ENCODE peak calls at places on chromosome 17, in seven cellular contexts. O is IMR-90; A is GM06990; W is Peyer's patch; Z is astrocyte of the cerebellum; G is CD8-positive, alpha-beta T cell; E is lower leg skin. U is an unnamed sample.

GRCh38 chr17:79812969-79813825 is 16.3 kb upstream of the CBX8 start:
- DNase-seq in O (no peak), A (no peak), W (no peak), Z (no peak), G (no peak), E (no peak), U (peak)

GRCh38 chr17:58370716-58371115 is 18.7 kb upstream of the SUPT4H1 start:
- DNase-seq in O (no peak), A (no peak), W (no peak), Z (no peak), G (no peak), E (no peak), U (no peak)

GRCh38 chr17:77958716-77959215 is 263 bp downstream of the TNRC6C start:
- DNase-seq in O (no peak), A (no peak), W (no peak), Z (no peak), G (no peak), E (no peak), U (no peak)

GRCh38 chr17:51580869-51581268 is 320.5 kb downstream of the UTP18 start:
- DNase-seq in O (no peak), A (no peak), W (no peak), Z (no peak), G (no peak), E (no peak), U (no peak)

GRCh38 chr17:77280304-77280910 is 139.6 kb downstream of the SEC14L1 start:
- DNase-seq in O (peak), A (no peak), W (peak), Z (no peak), G (no peak), E (peak), U (no peak)

GRCh38 chr17:37698132-37698615 is 46.7 kb downstream of the HNF1B start:
- DNase-seq in O (peak), A (no peak), W (no peak), Z (no peak), G (no peak), E (no peak), U (no peak)

GRCh38 chr17:49443862-49444261 is 29.2 kb upstream of the PHB1 start:
- DNase-seq in O (peak), A (no peak), W (no peak), Z (peak), G (no peak), E (no peak), U (no peak)

GRCh38 chr17:82060614-82061013 is 5.0 kb downstream of the DUS1L start:
- DNase-seq in O (no peak), A (peak), W (no peak), Z (no peak), G (no peak), E (no peak), U (no peak)

GRCh38 chr17:8939496-8940334 is 25.8 kb downstream of the PIK3R5 start:
- DNase-seq in O (no peak), A (peak), W (no peak), Z (no peak), G (no peak), E (no peak), U (no peak)

GRCh38 chr17:35373984-35374765 is 754 bp upstream of the SLFN11 start:
- DNase-seq in O (peak), A (peak), W (peak), Z (no peak), G (peak), E (peak), U (no peak)

GRCh38 chr17:65987988-65988387 is 203.9 kb downstream of the CEP112 start:
- DNase-seq in O (peak), A (no peak), W (no peak), Z (peak), G (no peak), E (no peak), U (no peak)

GRCh38 chr17:10875411-10875810 is 37.5 kb upstream of the PIRT start:
- DNase-seq in O (no peak), A (no peak), W (no peak), Z (no peak), G (no peak), E (no peak), U (peak)

GRCh38 chr17:78862073-78863023 is 21.7 kb upstream of the USP36 start:
- DNase-seq in O (peak), A (no peak), W (peak), Z (peak), G (no peak), E (peak), U (no peak)

GRCh38 chr17:81927653-81928496 is at the start of gene MAFG:
- DNase-seq in O (peak), A (peak), W (peak), Z (peak), G (peak), E (peak), U (peak)

GRCh38 chr17:65902831-65903549 is 288.9 kb downstream of the CEP112 start:
- DNase-seq in O (no peak), A (no peak), W (no peak), Z (peak), G (no peak), E (no peak), U (no peak)

GRCh38 chr17:50848691-50849090 is 13.3 kb downstream of the WFIKKN2 start:
- DNase-seq in O (no peak), A (no peak), W (no peak), Z (no peak), G (no peak), E (no peak), U (no peak)

GRCh38 chr17:68840073-68840472 is 115.1 kb downstream of the ABCA8 start:
- DNase-seq in O (no peak), A (no peak), W (no peak), Z (no peak), G (no peak), E (no peak), U (no peak)

GRCh38 chr17:74730491-74731346 is 6.3 kb upstream of the RAB37 start:
- DNase-seq in O (no peak), A (no peak), W (peak), Z (no peak), G (peak), E (no peak), U (no peak)

GRCh38 chr17:66304304-66305174 is 2.1 kb downstream of the PRKCA start:
- DNase-seq in O (no peak), A (no peak), W (peak), Z (no peak), G (no peak), E (no peak), U (no peak)

GRCh38 chr17:77409282-77410161 is 268.8 kb downstream of the SEC14L1 start:
- DNase-seq in O (peak), A (no peak), W (no peak), Z (no peak), G (no peak), E (no peak), U (no peak)

GRCh38 chr17:64385187-64386083 is 5.2 kb downstream of the PECAM1 start:
- DNase-seq in O (peak), A (no peak), W (peak), Z (peak), G (peak), E (no peak), U (no peak)

GRCh38 chr17:58277107-58277506 is 3.6 kb downstream of the MPO start:
- DNase-seq in O (peak), A (no peak), W (no peak), Z (no peak), G (no peak), E (no peak), U (no peak)

GRCh38 chr17:77842148-77842905 is 116.2 kb upstream of the TNRC6C start:
- DNase-seq in O (peak), A (no peak), W (no peak), Z (no peak), G (no peak), E (no peak), U (no peak)

GRCh38 chr17:19757536-19758180 is 9.6 kb upstream of the ALDH3A1 start:
- DNase-seq in O (no peak), A (no peak), W (peak), Z (no peak), G (no peak), E (no peak), U (no peak)

GRCh38 chr17:70624208-70624607 is 454.9 kb downstream of the KCNJ2 start:
- DNase-seq in O (no peak), A (no peak), W (no peak), Z (no peak), G (no peak), E (no peak), U (no peak)

GRCh38 chr17:32609085-32609484 is 122.3 kb downstream of the CDK5R1 start:
- DNase-seq in O (no peak), A (peak), W (peak), Z (no peak), G (peak), E (no peak), U (no peak)

GRCh38 chr17:17008998-17009397 is 33.3 kb upstream of the MPRIP start:
- DNase-seq in O (no peak), A (no peak), W (no peak), Z (no peak), G (no peak), E (no peak), U (no peak)

GRCh38 chr17:8408371-8408770 is 10.7 kb upstream of the RNF222 start:
- DNase-seq in O (no peak), A (no peak), W (peak), Z (no peak), G (no peak), E (no peak), U (no peak)

GRCh38 chr17:48546924-48547838 is 2.3 kb upstream of the HOXB2 start:
- DNase-seq in O (peak), A (no peak), W (no peak), Z (no peak), G (no peak), E (no peak), U (no peak)

GRCh38 chr17:50779747-50780363 is 12.5 kb upstream of the ANKRD40CL start:
- DNase-seq in O (no peak), A (no peak), W (peak), Z (no peak), G (peak), E (no peak), U (no peak)

GRCh38 chr17:73749337-73749807 is 105.1 kb upstream of the SDK2 start:
- DNase-seq in O (no peak), A (no peak), W (no peak), Z (no peak), G (no peak), E (no peak), U (no peak)

GRCh38 chr17:57120814-57121213 is 35.8 kb downstream of the AKAP1 start:
- DNase-seq in O (no peak), A (no peak), W (no peak), Z (no peak), G (no peak), E (no peak), U (no peak)
- TF ChIP-seq CTCF in O (no peak), A (no peak), W (no peak), Z (no peak), G (no peak), E (no peak), U (no peak)

GRCh38 chr17:7043544-7044268 is at the start of gene SLC16A11:
- DNase-seq in O (peak), A (peak), W (peak), Z (no peak), G (peak), E (peak), U (no peak)

GRCh38 chr17:7045492-7046126 is 1.7 kb upstream of the SLC16A11 start:
- DNase-seq in O (peak), A (no peak), W (peak), Z (peak), G (peak), E (no peak), U (no peak)

GRCh38 chr17:7048968-7049367 is 5.1 kb upstream of the SLC16A11 start:
- DNase-seq in O (no peak), A (no peak), W (no peak), Z (no peak), G (no peak), E (no peak), U (no peak)

GRCh38 chr17:7047566-7047965 is 3.7 kb upstream of the SLC16A11 start:
- DNase-seq in O (no peak), A (no peak), W (no peak), Z (no peak), G (no peak), E (no peak), U (no peak)

DNA sequence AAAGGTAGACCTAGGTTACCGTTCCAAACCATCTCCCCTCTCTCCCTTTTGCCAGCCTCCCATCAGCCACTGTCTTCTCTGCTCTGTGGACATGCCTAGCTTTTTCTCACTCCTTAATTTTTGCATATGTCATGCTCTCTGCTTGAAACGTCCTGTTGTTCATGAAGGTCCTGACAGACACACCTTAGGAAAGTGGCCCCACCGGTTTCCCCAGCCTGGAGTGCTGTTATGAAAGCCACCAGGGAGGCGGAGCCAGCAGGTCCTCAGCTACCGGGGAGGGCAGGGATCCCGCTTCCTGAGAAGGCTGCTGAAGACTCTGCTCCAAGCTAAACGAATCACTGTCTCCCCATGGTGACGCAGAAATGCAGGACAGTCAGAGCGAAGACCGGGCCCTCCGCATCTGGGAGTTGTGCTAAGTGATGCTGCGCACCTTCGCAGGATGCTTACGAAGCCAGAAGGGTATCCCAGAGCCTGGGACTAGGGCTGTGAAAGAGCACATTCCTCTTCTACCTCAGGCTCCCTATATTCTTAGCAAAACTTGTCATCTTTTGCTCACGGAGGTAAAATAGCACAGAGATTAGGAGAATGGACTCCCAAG is 2.3 kb upstream of the SLC16A11 start:
- DNase-seq in O (no peak), A (no peak), W (peak), Z (no peak), G (peak), E (peak), U (peak)
- TF ChIP-seq CTCF in O (no peak), A (no peak), W (no peak), Z (no peak), G (no peak), E (no peak), U (peak)

GRCh38 chr17:29115906-29116651 is 64.1 kb downstream of the MYO18A start:
- DNase-seq in O (peak), A (no peak), W (no peak), Z (no peak), G (peak), E (no peak), U (no peak)
- TF ChIP-seq CTCF in O (peak), A (peak), W (peak), Z (peak), G (no peak), E (no peak), U (peak)

DNA sequence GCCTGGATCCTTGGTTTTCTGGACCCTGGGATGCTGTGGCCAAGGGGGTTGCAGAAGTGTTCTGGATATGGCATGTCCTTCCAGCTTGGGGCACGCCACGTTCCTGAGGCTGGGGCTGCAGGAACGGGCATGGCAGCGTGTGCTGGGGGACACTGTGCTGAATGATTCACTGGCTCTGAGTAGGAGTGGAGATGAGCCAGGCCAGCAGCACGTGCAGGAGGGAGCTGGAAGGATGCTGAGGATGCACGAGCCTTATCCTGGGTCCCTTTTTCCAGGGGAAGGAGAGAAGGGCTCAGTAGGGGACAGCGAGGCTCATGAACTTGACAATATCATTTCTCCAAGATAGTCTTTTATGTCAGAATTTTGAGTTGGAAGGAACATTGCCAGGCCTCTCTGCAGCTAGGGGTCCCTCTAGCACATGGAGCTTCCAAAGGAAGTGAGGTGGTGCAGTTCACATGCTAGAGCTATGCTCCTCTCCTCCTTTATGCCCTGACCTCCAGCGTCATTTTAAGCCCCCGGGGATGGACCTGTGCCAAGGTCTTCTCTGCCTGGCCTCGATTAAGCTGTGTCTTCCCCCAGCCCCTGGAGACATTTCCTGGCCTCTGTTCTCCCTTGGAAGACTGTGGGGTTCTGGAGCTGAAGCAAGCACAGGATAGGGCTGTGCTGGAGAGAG is 125.9 kb downstream of the OR1D5 start:
- DNase-seq in O (peak), A (no peak), W (no peak), Z (no peak), G (no peak), E (no peak), U (no peak)
- TF ChIP-seq CTCF in O (no peak), A (no peak), W (no peak), Z (no peak), G (no peak), E (no peak), U (no peak)

GRCh38 chr17:56109811-56110210 is 43.5 kb upstream of the ANKFN1 start:
- DNase-seq in O (no peak), A (no peak), W (no peak), Z (no peak), G (no peak), E (no peak), U (no peak)

GRCh38 chr17:56112086-56112485 is 41.2 kb upstream of the ANKFN1 start:
- DNase-seq in O (peak), A (no peak), W (no peak), Z (peak), G (no peak), E (no peak), U (no peak)

GRCh38 chr17:56108811-56109284 is 44.4 kb upstream of the ANKFN1 start:
- DNase-seq in O (no peak), A (no peak), W (no peak), Z (no peak), G (no peak), E (no peak), U (no peak)

GRCh38 chr17:56114469-56114868 is 38.8 kb upstream of the ANKFN1 start:
- DNase-seq in O (no peak), A (no peak), W (no peak), Z (no peak), G (no peak), E (no peak), U (no peak)

DNA sequence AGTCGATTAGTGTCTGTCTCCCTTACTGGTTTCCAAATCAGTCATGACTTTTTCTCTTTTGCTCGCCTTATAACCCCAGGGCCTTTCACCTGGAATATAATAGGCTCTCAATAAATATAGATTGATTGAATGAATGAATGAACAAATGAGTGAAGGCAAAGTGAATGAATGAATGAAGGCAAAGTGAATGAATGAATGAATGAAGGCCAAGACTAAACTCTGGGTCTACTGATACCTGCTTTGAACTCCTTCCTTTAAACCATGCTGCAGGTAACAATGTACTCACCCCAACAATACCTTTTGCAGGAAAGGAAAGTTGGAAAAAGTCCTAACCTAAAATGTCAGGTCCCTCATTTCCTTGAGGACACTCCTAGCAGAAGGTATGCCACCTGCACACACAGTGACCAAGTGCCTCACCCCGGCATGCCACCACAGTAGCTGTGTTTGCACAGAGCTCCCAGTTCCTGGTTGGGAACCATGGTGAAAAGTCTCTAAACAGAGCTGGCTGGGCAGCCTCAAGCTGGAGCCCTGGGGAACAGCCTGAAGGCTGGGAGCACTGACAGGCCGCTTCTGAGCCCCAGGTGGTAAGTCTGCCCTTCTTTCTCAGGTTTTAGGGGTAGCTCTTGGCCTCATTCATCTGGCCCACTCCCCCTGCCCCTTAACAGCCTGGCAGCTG is 42.7 kb upstream of the ANKFN1 start:
- DNase-seq in O (no peak), A (no peak), W (peak), Z (no peak), G (no peak), E (no peak), U (no peak)
- TF ChIP-seq CTCF in O (no peak), A (no peak), W (no peak), Z (no peak), G (no peak), E (no peak), U (no peak)

GRCh38 chr17:18321309-18321708 is 6.2 kb downstream of the SMCR8 start:
- DNase-seq in O (no peak), A (no peak), W (no peak), Z (no peak), G (no peak), E (no peak), U (no peak)
- TF ChIP-seq CTCF in O (peak), A (peak), W (no peak), Z (no peak), G (no peak), E (no peak), U (no peak)